ENCODE peak calls at places on chromosomes 2 and 18, in nine cellular contexts. One of them, this sample, is unnamed.

GRCh38 chr2:164567335-164567989 is 53.8 kb downstream of the GRB14 start:
- DNase-seq in sigmoid colon: no peak
- DNase-seq in breast epithelium: no peak
- DNase-seq in A549: no peak
- DNase-seq in adrenal gland: no peak
- DNase-seq in stomach: no peak
- DNase-seq in Peyer's patch: no peak
- DNase-seq in heart right ventricle: no peak
- DNase-seq in GM23338: no peak
- DNase-seq in this sample: no peak

GRCh38 chr18:45923138-45923537 is 44.0 kb downstream of the EPG5 start:
- DNase-seq in heart right ventricle: no peak
- DNase-seq in A549: no peak
- DNase-seq in GM23338: no peak
- DNase-seq in adrenal gland: no peak
- DNase-seq in sigmoid colon: no peak
- DNase-seq in Peyer's patch: no peak
- DNase-seq in breast epithelium: no peak
- DNase-seq in stomach: no peak
- DNase-seq in this sample: no peak

GRCh38 chr2:69437751-69438154 is 518 bp upstream of the NFU1 start:
- DNase-seq in A549: no peak
- DNase-seq in adrenal gland: peak
- DNase-seq in breast epithelium: no peak
- DNase-seq in Peyer's patch: no peak
- DNase-seq in stomach: peak
- DNase-seq in sigmoid colon: peak
- DNase-seq in GM23338: no peak
- DNase-seq in heart right ventricle: peak
- DNase-seq in this sample: peak

GRCh38 chr2:13067508-13067907 is 350.8 kb downstream of the TRIB2 start:
- DNase-seq in breast epithelium: no peak
- DNase-seq in Peyer's patch: no peak
- DNase-seq in adrenal gland: no peak
- DNase-seq in A549: no peak
- DNase-seq in stomach: no peak
- DNase-seq in sigmoid colon: no peak
- DNase-seq in heart right ventricle: no peak
- DNase-seq in GM23338: no peak
- DNase-seq in this sample: no peak

GRCh38 chr18:79572093-79572780 is 107.4 kb upstream of the CTDP1 start:
- DNase-seq in adrenal gland: no peak
- DNase-seq in GM23338: no peak
- DNase-seq in sigmoid colon: peak
- DNase-seq in A549: no peak
- DNase-seq in Peyer's patch: peak
- DNase-seq in breast epithelium: peak
- DNase-seq in stomach: no peak
- DNase-seq in heart right ventricle: no peak
- DNase-seq in this sample: no peak

GRCh38 chr2:127226520-127227263 is 6.6 kb upstream of the CYP27C1 start:
- DNase-seq in stomach: peak
- DNase-seq in breast epithelium: peak
- DNase-seq in adrenal gland: no peak
- DNase-seq in A549: peak
- DNase-seq in sigmoid colon: no peak
- DNase-seq in heart right ventricle: no peak
- DNase-seq in GM23338: no peak
- DNase-seq in Peyer's patch: peak
- DNase-seq in this sample: peak

GRCh38 chr2:118105497-118105896 is 17.2 kb downstream of the INSIG2 start:
- DNase-seq in breast epithelium: no peak
- DNase-seq in adrenal gland: no peak
- DNase-seq in stomach: no peak
- DNase-seq in Peyer's patch: no peak
- DNase-seq in heart right ventricle: no peak
- DNase-seq in sigmoid colon: no peak
- DNase-seq in A549: no peak
- DNase-seq in GM23338: no peak
- DNase-seq in this sample: no peak

GRCh38 chr2:240746671-240747070 is 55.0 kb downstream of the AQP12A start:
- DNase-seq in heart right ventricle: no peak
- DNase-seq in Peyer's patch: no peak
- DNase-seq in A549: no peak
- DNase-seq in sigmoid colon: no peak
- DNase-seq in adrenal gland: no peak
- DNase-seq in breast epithelium: no peak
- DNase-seq in GM23338: no peak
- DNase-seq in stomach: no peak
- DNase-seq in this sample: no peak

GRCh38 chr2:95301186-95301585 is 4.0 kb downstream of the KCNIP3 start:
- DNase-seq in sigmoid colon: no peak
- DNase-seq in heart right ventricle: no peak
- DNase-seq in adrenal gland: no peak
- DNase-seq in Peyer's patch: no peak
- DNase-seq in breast epithelium: no peak
- DNase-seq in GM23338: no peak
- DNase-seq in A549: no peak
- DNase-seq in stomach: no peak
- DNase-seq in this sample: no peak

GRCh38 chr2:95301876-95302641 is 4.9 kb downstream of the KCNIP3 start:
- DNase-seq in GM23338: no peak
- DNase-seq in A549: no peak
- DNase-seq in sigmoid colon: no peak
- DNase-seq in Peyer's patch: no peak
- DNase-seq in stomach: no peak
- DNase-seq in adrenal gland: no peak
- DNase-seq in heart right ventricle: no peak
- DNase-seq in breast epithelium: no peak
- DNase-seq in this sample: no peak

GRCh38 chr2:95305341-95306058 is 8.4 kb downstream of the KCNIP3 start:
- DNase-seq in adrenal gland: no peak
- DNase-seq in breast epithelium: no peak
- DNase-seq in heart right ventricle: no peak
- DNase-seq in A549: no peak
- DNase-seq in Peyer's patch: no peak
- DNase-seq in sigmoid colon: no peak
- DNase-seq in GM23338: no peak
- DNase-seq in stomach: peak
- DNase-seq in this sample: peak

GRCh38 chr2:95300391-95300938 is 3.3 kb downstream of the KCNIP3 start:
- DNase-seq in A549: no peak
- DNase-seq in adrenal gland: no peak
- DNase-seq in sigmoid colon: no peak
- DNase-seq in breast epithelium: no peak
- DNase-seq in GM23338: peak
- DNase-seq in stomach: peak
- DNase-seq in Peyer's patch: peak
- DNase-seq in heart right ventricle: no peak
- DNase-seq in this sample: peak

GRCh38 chr2:95303191-95303914 is 6.2 kb downstream of the KCNIP3 start:
- DNase-seq in breast epithelium: no peak
- DNase-seq in sigmoid colon: no peak
- DNase-seq in Peyer's patch: no peak
- DNase-seq in A549: no peak
- DNase-seq in GM23338: no peak
- DNase-seq in adrenal gland: no peak
- DNase-seq in heart right ventricle: no peak
- DNase-seq in stomach: no peak
- DNase-seq in this sample: no peak
- H3K27ac ChIP-seq in breast epithelium: no peak
- H3K27ac ChIP-seq in sigmoid colon: no peak
- H3K27ac ChIP-seq in Peyer's patch: no peak
- H3K27ac ChIP-seq in A549: no peak
- H3K27ac ChIP-seq in GM23338: no peak
- H3K27ac ChIP-seq in adrenal gland: no peak
- H3K27ac ChIP-seq in heart right ventricle: no peak
- H3K27ac ChIP-seq in stomach: no peak
- H3K27ac ChIP-seq in this sample: no peak

GRCh38 chr2:230429513-230429912 is 13.5 kb downstream of the SP100 start:
- DNase-seq in heart right ventricle: no peak
- DNase-seq in Peyer's patch: no peak
- DNase-seq in breast epithelium: no peak
- DNase-seq in sigmoid colon: no peak
- DNase-seq in A549: no peak
- DNase-seq in adrenal gland: no peak
- DNase-seq in stomach: no peak
- DNase-seq in GM23338: no peak
- DNase-seq in this sample: no peak

GRCh38 chr2:230418341-230419016 is 2.5 kb downstream of the SP100 start:
- DNase-seq in Peyer's patch: no peak
- DNase-seq in stomach: no peak
- DNase-seq in adrenal gland: no peak
- DNase-seq in breast epithelium: no peak
- DNase-seq in GM23338: no peak
- DNase-seq in sigmoid colon: no peak
- DNase-seq in A549: no peak
- DNase-seq in heart right ventricle: no peak
- DNase-seq in this sample: no peak

GRCh38 chr2:230425377-230425776 is 9.4 kb downstream of the SP100 start:
- DNase-seq in adrenal gland: no peak
- DNase-seq in A549: no peak
- DNase-seq in breast epithelium: no peak
- DNase-seq in sigmoid colon: no peak
- DNase-seq in GM23338: no peak
- DNase-seq in stomach: no peak
- DNase-seq in heart right ventricle: no peak
- DNase-seq in Peyer's patch: no peak
- DNase-seq in this sample: no peak

GRCh38 chr2:230422149-230422548 is 6.1 kb downstream of the SP100 start:
- DNase-seq in sigmoid colon: no peak
- DNase-seq in GM23338: no peak
- DNase-seq in heart right ventricle: no peak
- DNase-seq in A549: no peak
- DNase-seq in adrenal gland: no peak
- DNase-seq in breast epithelium: no peak
- DNase-seq in stomach: no peak
- DNase-seq in Peyer's patch: no peak
- DNase-seq in this sample: no peak

GRCh38 chr2:230423851-230424458 is 8.0 kb downstream of the SP100 start:
- DNase-seq in breast epithelium: no peak
- DNase-seq in adrenal gland: no peak
- DNase-seq in A549: no peak
- DNase-seq in stomach: peak
- DNase-seq in GM23338: no peak
- DNase-seq in heart right ventricle: no peak
- DNase-seq in Peyer's patch: no peak
- DNase-seq in sigmoid colon: no peak
- DNase-seq in this sample: peak
- H3K4me3 ChIP-seq in breast epithelium: no peak
- H3K4me3 ChIP-seq in adrenal gland: no peak
- H3K4me3 ChIP-seq in A549: no peak
- H3K4me3 ChIP-seq in stomach: no peak
- H3K4me3 ChIP-seq in GM23338: no peak
- H3K4me3 ChIP-seq in heart right ventricle: no peak
- H3K4me3 ChIP-seq in Peyer's patch: peak
- H3K4me3 ChIP-seq in sigmoid colon: no peak
- H3K4me3 ChIP-seq in this sample: no peak

DNA sequence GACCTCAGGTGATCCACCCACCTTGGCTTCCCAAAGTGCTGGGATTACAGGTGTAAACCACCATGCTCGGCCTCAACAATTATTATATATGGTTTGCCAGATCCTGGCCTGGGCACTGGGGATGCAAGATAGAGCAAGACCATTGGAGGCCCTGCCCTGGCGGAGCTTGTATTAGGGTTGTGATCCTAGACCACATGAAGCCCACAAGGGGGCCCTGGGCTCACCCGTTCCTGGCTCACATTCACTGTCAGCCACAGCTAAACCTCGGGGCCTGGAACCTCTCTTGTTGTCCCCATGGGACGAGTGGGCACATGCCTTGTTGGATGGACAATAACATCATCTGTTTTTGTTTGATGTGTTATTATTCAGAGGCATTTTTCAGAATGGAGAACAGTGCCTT is 14.9 kb downstream of the HPCAL1 start:
- DNase-seq in Peyer's patch: no peak
- DNase-seq in A549: no peak
- DNase-seq in GM23338: peak
- DNase-seq in breast epithelium: no peak
- DNase-seq in adrenal gland: no peak
- DNase-seq in sigmoid colon: no peak
- DNase-seq in stomach: no peak
- DNase-seq in heart right ventricle: no peak
- DNase-seq in this sample: no peak
- TF ChIP-seq CTCF in Peyer's patch: no peak
- TF ChIP-seq CTCF in A549: no peak
- TF ChIP-seq CTCF in GM23338: peak
- TF ChIP-seq CTCF in breast epithelium: no peak
- TF ChIP-seq CTCF in adrenal gland: no peak
- TF ChIP-seq CTCF in sigmoid colon: no peak
- TF ChIP-seq CTCF in stomach: no peak
- TF ChIP-seq CTCF in heart right ventricle: no peak
- TF ChIP-seq CTCF in this sample: no peak

GRCh38 chr2:20615466-20616241 is 35.2 kb downstream of the HS1BP3 start:
- DNase-seq in stomach: peak
- DNase-seq in adrenal gland: no peak
- DNase-seq in breast epithelium: peak
- DNase-seq in heart right ventricle: peak
- DNase-seq in A549: no peak
- DNase-seq in Peyer's patch: peak
- DNase-seq in GM23338: no peak
- DNase-seq in sigmoid colon: peak
- DNase-seq in this sample: no peak

GRCh38 chr2:20614201-20615045 is 36.5 kb downstream of the HS1BP3 start:
- DNase-seq in breast epithelium: peak
- DNase-seq in stomach: peak
- DNase-seq in sigmoid colon: peak
- DNase-seq in Peyer's patch: peak
- DNase-seq in adrenal gland: no peak
- DNase-seq in A549: no peak
- DNase-seq in heart right ventricle: no peak
- DNase-seq in GM23338: peak
- DNase-seq in this sample: no peak

GRCh38 chr2:20616341-20616871 is 34.5 kb downstream of the HS1BP3 start:
- DNase-seq in stomach: peak
- DNase-seq in adrenal gland: no peak
- DNase-seq in A549: no peak
- DNase-seq in breast epithelium: peak
- DNase-seq in Peyer's patch: peak
- DNase-seq in sigmoid colon: peak
- DNase-seq in GM23338: no peak
- DNase-seq in heart right ventricle: no peak
- DNase-seq in this sample: no peak

GRCh38 chr2:20613342-20613916 is 37.5 kb downstream of the HS1BP3 start:
- DNase-seq in breast epithelium: peak
- DNase-seq in sigmoid colon: peak
- DNase-seq in adrenal gland: no peak
- DNase-seq in A549: no peak
- DNase-seq in heart right ventricle: no peak
- DNase-seq in Peyer's patch: peak
- DNase-seq in GM23338: no peak
- DNase-seq in stomach: no peak
- DNase-seq in this sample: peak

DNA sequence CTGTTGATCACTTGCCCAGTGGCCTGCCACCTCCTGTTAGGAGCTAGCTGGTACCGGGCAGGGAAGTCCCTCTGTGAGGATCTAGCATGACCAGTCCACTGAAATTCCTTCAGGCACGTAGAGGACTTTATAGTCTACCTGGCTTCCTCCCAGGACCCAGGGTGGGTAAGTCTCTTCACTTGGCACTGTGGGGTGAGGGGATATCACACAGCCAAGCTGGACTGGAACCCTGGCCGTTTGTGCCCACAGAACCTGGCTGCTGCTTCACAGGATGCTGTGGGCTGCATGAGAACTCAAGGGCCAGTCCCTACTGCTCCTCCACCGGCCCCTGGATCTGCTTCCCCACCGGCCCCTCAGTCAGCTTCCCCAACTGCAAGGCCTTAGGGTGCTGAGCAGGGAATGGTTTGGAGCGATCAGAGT is 35.8 kb downstream of the HS1BP3 start:
- DNase-seq in stomach: no peak
- DNase-seq in adrenal gland: no peak
- DNase-seq in Peyer's patch: peak
- DNase-seq in A549: no peak
- DNase-seq in breast epithelium: peak
- DNase-seq in heart right ventricle: no peak
- DNase-seq in GM23338: no peak
- DNase-seq in sigmoid colon: no peak
- DNase-seq in this sample: no peak
- H3K27ac ChIP-seq in stomach: peak
- H3K27ac ChIP-seq in adrenal gland: no peak
- H3K27ac ChIP-seq in Peyer's patch: peak
- H3K27ac ChIP-seq in A549: peak
- H3K27ac ChIP-seq in breast epithelium: peak
- H3K27ac ChIP-seq in heart right ventricle: peak
- H3K27ac ChIP-seq in GM23338: no peak
- H3K27ac ChIP-seq in sigmoid colon: peak
- H3K27ac ChIP-seq in this sample: peak

This sample was measured in body of pancreas.